ENCODE peak calls at places on chromosomes 1 and 21, in six cellular contexts. One of them, this sample, is unnamed.

GRCh38 chr1:201793306-201793925 is 35.5 kb upstream of the IPO9 start:
- DNase-seq in activated T-cell treated with anti-CD3 and anti-CD28 coated beads, Interleukin-2, amount 50 U/mL, for 72 hours: no peak
- DNase-seq in pons: no peak
- DNase-seq in posterior cingulate gyrus: no peak
- DNase-seq in GM12865: no peak
- DNase-seq in H1: no peak
- DNase-seq in this sample: no peak

GRCh38 chr1:54643736-54644135 is 2.1 kb downstream of the MROH7 start:
- DNase-seq in activated T-cell treated with anti-CD3 and anti-CD28 coated beads, Interleukin-2, amount 50 U/mL, for 72 hours: no peak
- DNase-seq in pons: no peak
- DNase-seq in posterior cingulate gyrus: no peak
- DNase-seq in GM12865: no peak
- DNase-seq in H1: no peak
- DNase-seq in this sample: no peak

GRCh38 chr1:204355913-204356312 is 3.8 kb downstream of the PLEKHA6 start:
- DNase-seq in activated T-cell treated with anti-CD3 and anti-CD28 coated beads, Interleukin-2, amount 50 U/mL, for 72 hours: no peak
- DNase-seq in pons: no peak
- DNase-seq in posterior cingulate gyrus: no peak
- DNase-seq in GM12865: no peak
- DNase-seq in H1: no peak
- DNase-seq in this sample: no peak

GRCh38 chr1:150808134-150808533 is at the start of gene CTSK:
- DNase-seq in activated T-cell treated with anti-CD3 and anti-CD28 coated beads, Interleukin-2, amount 50 U/mL, for 72 hours: no peak
- DNase-seq in pons: no peak
- DNase-seq in posterior cingulate gyrus: no peak
- DNase-seq in GM12865: no peak
- DNase-seq in H1: no peak
- DNase-seq in this sample: no peak

GRCh38 chr1:178282949-178283367 is 189.1 kb downstream of the RASAL2 start:
- DNase-seq in activated T-cell treated with anti-CD3 and anti-CD28 coated beads, Interleukin-2, amount 50 U/mL, for 72 hours: no peak
- DNase-seq in pons: peak; percentile 68
- DNase-seq in posterior cingulate gyrus: no peak
- DNase-seq in GM12865: no peak
- DNase-seq in H1: no peak
- DNase-seq in this sample: peak; percentile 57

GRCh38 chr1:230276401-230276800 is 149.7 kb downstream of the PGBD5 start:
- DNase-seq in activated T-cell treated with anti-CD3 and anti-CD28 coated beads, Interleukin-2, amount 50 U/mL, for 72 hours: no peak
- DNase-seq in pons: no peak
- DNase-seq in posterior cingulate gyrus: no peak
- DNase-seq in GM12865: no peak
- DNase-seq in H1: peak; percentile 62
- DNase-seq in this sample: no peak

GRCh38 chr1:29416825-29417557 is 180.7 kb downstream of the PTPRU start:
- DNase-seq in activated T-cell treated with anti-CD3 and anti-CD28 coated beads, Interleukin-2, amount 50 U/mL, for 72 hours: no peak
- DNase-seq in pons: no peak
- DNase-seq in posterior cingulate gyrus: peak; percentile 18
- DNase-seq in GM12865: no peak
- DNase-seq in H1: peak; percentile 35
- DNase-seq in this sample: no peak

GRCh38 chr1:31207046-31207445 is 32.6 kb downstream of the NKAIN1 start:
- DNase-seq in activated T-cell treated with anti-CD3 and anti-CD28 coated beads, Interleukin-2, amount 50 U/mL, for 72 hours: no peak
- DNase-seq in pons: no peak
- DNase-seq in posterior cingulate gyrus: no peak
- DNase-seq in GM12865: no peak
- DNase-seq in H1: no peak
- DNase-seq in this sample: no peak

GRCh38 chr1:184476187-184476586 is 89.4 kb downstream of the C1orf21 start:
- DNase-seq in activated T-cell treated with anti-CD3 and anti-CD28 coated beads, Interleukin-2, amount 50 U/mL, for 72 hours: no peak
- DNase-seq in pons: no peak
- DNase-seq in posterior cingulate gyrus: no peak
- DNase-seq in GM12865: no peak
- DNase-seq in H1: no peak
- DNase-seq in this sample: no peak

GRCh38 chr21:43984905-43985689 is 27.0 kb upstream of the TRAPPC10 start:
- DNase-seq in activated T-cell treated with anti-CD3 and anti-CD28 coated beads, Interleukin-2, amount 50 U/mL, for 72 hours: no peak
- DNase-seq in pons: no peak
- DNase-seq in posterior cingulate gyrus: no peak
- DNase-seq in GM12865: peak; percentile 22
- DNase-seq in H1: no peak
- DNase-seq in this sample: no peak

GRCh38 chr1:55477953-55478352 is 262.8 kb upstream of the USP24 start:
- DNase-seq in activated T-cell treated with anti-CD3 and anti-CD28 coated beads, Interleukin-2, amount 50 U/mL, for 72 hours: no peak
- DNase-seq in pons: no peak
- DNase-seq in posterior cingulate gyrus: no peak
- DNase-seq in GM12865: no peak
- DNase-seq in H1: no peak
- DNase-seq in this sample: no peak

GRCh38 chr1:77430966-77431735 is 149.3 kb downstream of the AK5 start:
- DNase-seq in activated T-cell treated with anti-CD3 and anti-CD28 coated beads, Interleukin-2, amount 50 U/mL, for 72 hours: no peak
- DNase-seq in pons: no peak
- DNase-seq in posterior cingulate gyrus: no peak
- DNase-seq in GM12865: no peak
- DNase-seq in H1: no peak
- DNase-seq in this sample: no peak

GRCh38 chr1:116178837-116179236 is 67.6 kb downstream of the MAB21L3 start:
- DNase-seq in activated T-cell treated with anti-CD3 and anti-CD28 coated beads, Interleukin-2, amount 50 U/mL, for 72 hours: no peak
- DNase-seq in pons: no peak
- DNase-seq in posterior cingulate gyrus: no peak
- DNase-seq in GM12865: no peak
- DNase-seq in H1: no peak
- DNase-seq in this sample: no peak

GRCh38 chr1:236425031-236425663 is 31.1 kb downstream of the EDARADD start:
- DNase-seq in activated T-cell treated with anti-CD3 and anti-CD28 coated beads, Interleukin-2, amount 50 U/mL, for 72 hours: peak; percentile 35
- DNase-seq in pons: no peak
- DNase-seq in posterior cingulate gyrus: no peak
- DNase-seq in GM12865: peak; percentile 83
- DNase-seq in H1: no peak
- DNase-seq in this sample: no peak

GRCh38 chr1:59767119-59767518 is 47.6 kb upstream of the HOOK1 start:
- DNase-seq in activated T-cell treated with anti-CD3 and anti-CD28 coated beads, Interleukin-2, amount 50 U/mL, for 72 hours: no peak
- DNase-seq in pons: no peak
- DNase-seq in posterior cingulate gyrus: no peak
- DNase-seq in GM12865: no peak
- DNase-seq in H1: no peak
- DNase-seq in this sample: no peak

GRCh38 chr1:10897981-10898728 is 101.7 kb upstream of the CASZ1 start:
- DNase-seq in activated T-cell treated with anti-CD3 and anti-CD28 coated beads, Interleukin-2, amount 50 U/mL, for 72 hours: no peak
- DNase-seq in pons: no peak
- DNase-seq in posterior cingulate gyrus: no peak
- DNase-seq in GM12865: no peak
- DNase-seq in H1: no peak
- DNase-seq in this sample: no peak

GRCh38 chr1:181568736-181569135 is 85.4 kb downstream of the CACNA1E start:
- DNase-seq in activated T-cell treated with anti-CD3 and anti-CD28 coated beads, Interleukin-2, amount 50 U/mL, for 72 hours: no peak
- DNase-seq in pons: no peak
- DNase-seq in posterior cingulate gyrus: no peak
- DNase-seq in GM12865: no peak
- DNase-seq in H1: no peak
- DNase-seq in this sample: no peak

GRCh38 chr1:31771891-31772668 is 7.9 kb upstream of the ADGRB2 start:
- DNase-seq in activated T-cell treated with anti-CD3 and anti-CD28 coated beads, Interleukin-2, amount 50 U/mL, for 72 hours: peak; percentile 52
- DNase-seq in pons: no peak
- DNase-seq in posterior cingulate gyrus: no peak
- DNase-seq in GM12865: no peak
- DNase-seq in H1: no peak
- DNase-seq in this sample: no peak

GRCh38 chr1:6233376-6233775 is 2.4 kb downstream of the ICMT start:
- DNase-seq in activated T-cell treated with anti-CD3 and anti-CD28 coated beads, Interleukin-2, amount 50 U/mL, for 72 hours: no peak
- DNase-seq in pons: no peak
- DNase-seq in posterior cingulate gyrus: no peak
- DNase-seq in GM12865: no peak
- DNase-seq in H1: no peak
- DNase-seq in this sample: no peak

GRCh38 chr1:12454406-12455391 is 163.3 kb downstream of the DHRS3 start:
- DNase-seq in activated T-cell treated with anti-CD3 and anti-CD28 coated beads, Interleukin-2, amount 50 U/mL, for 72 hours: no peak
- DNase-seq in pons: no peak
- DNase-seq in posterior cingulate gyrus: no peak
- DNase-seq in GM12865: no peak
- DNase-seq in H1: no peak
- DNase-seq in this sample: no peak

GRCh38 chr1:65527211-65527610 is 106.7 kb downstream of the LEPR start:
- DNase-seq in activated T-cell treated with anti-CD3 and anti-CD28 coated beads, Interleukin-2, amount 50 U/mL, for 72 hours: no peak
- DNase-seq in pons: no peak
- DNase-seq in posterior cingulate gyrus: no peak
- DNase-seq in GM12865: no peak
- DNase-seq in H1: no peak
- DNase-seq in this sample: no peak

GRCh38 chr1:17866451-17867029 is 111.4 kb downstream of the ACTL8 start:
- DNase-seq in activated T-cell treated with anti-CD3 and anti-CD28 coated beads, Interleukin-2, amount 50 U/mL, for 72 hours: no peak
- DNase-seq in pons: no peak
- DNase-seq in posterior cingulate gyrus: no peak
- DNase-seq in GM12865: no peak
- DNase-seq in H1: no peak
- DNase-seq in this sample: no peak

GRCh38 chr1:10561955-10562354 is 87.2 kb downstream of the PEX14 start:
- DNase-seq in activated T-cell treated with anti-CD3 and anti-CD28 coated beads, Interleukin-2, amount 50 U/mL, for 72 hours: no peak
- DNase-seq in pons: no peak
- DNase-seq in posterior cingulate gyrus: no peak
- DNase-seq in GM12865: no peak
- DNase-seq in H1: no peak
- DNase-seq in this sample: peak; percentile 31

GRCh38 chr1:155537193-155537592 is 25.4 kb downstream of the ASH1L start:
- DNase-seq in activated T-cell treated with anti-CD3 and anti-CD28 coated beads, Interleukin-2, amount 50 U/mL, for 72 hours: no peak
- DNase-seq in pons: no peak
- DNase-seq in posterior cingulate gyrus: no peak
- DNase-seq in GM12865: no peak
- DNase-seq in H1: no peak
- DNase-seq in this sample: no peak

GRCh38 chr21:45544449-45545235 is 2.4 kb upstream of the SLC19A1 start:
- DNase-seq in activated T-cell treated with anti-CD3 and anti-CD28 coated beads, Interleukin-2, amount 50 U/mL, for 72 hours: no peak
- DNase-seq in pons: no peak
- DNase-seq in posterior cingulate gyrus: no peak
- DNase-seq in GM12865: no peak
- DNase-seq in H1: peak; percentile 35
- DNase-seq in this sample: no peak

GRCh38 chr1:14111121-14111520 is 411.1 kb downstream of the PRDM2 start:
- DNase-seq in activated T-cell treated with anti-CD3 and anti-CD28 coated beads, Interleukin-2, amount 50 U/mL, for 72 hours: no peak
- DNase-seq in pons: no peak
- DNase-seq in posterior cingulate gyrus: no peak
- DNase-seq in GM12865: no peak
- DNase-seq in H1: no peak
- DNase-seq in this sample: no peak

GRCh38 chr1:20035114-20035513 is 34.9 kb upstream of the PLA2G5 start:
- DNase-seq in activated T-cell treated with anti-CD3 and anti-CD28 coated beads, Interleukin-2, amount 50 U/mL, for 72 hours: no peak
- DNase-seq in pons: no peak
- DNase-seq in posterior cingulate gyrus: no peak
- DNase-seq in GM12865: no peak
- DNase-seq in H1: no peak
- DNase-seq in this sample: no peak

GRCh38 chr1:244349103-244349531 is 102.6 kb downstream of the ADSS2 start:
- DNase-seq in activated T-cell treated with anti-CD3 and anti-CD28 coated beads, Interleukin-2, amount 50 U/mL, for 72 hours: no peak
- DNase-seq in pons: no peak
- DNase-seq in posterior cingulate gyrus: no peak
- DNase-seq in GM12865: no peak
- DNase-seq in H1: no peak
- DNase-seq in this sample: no peak

GRCh38 chr1:180295999-180296398 is 65.9 kb downstream of the LHX4 start:
- DNase-seq in activated T-cell treated with anti-CD3 and anti-CD28 coated beads, Interleukin-2, amount 50 U/mL, for 72 hours: no peak
- DNase-seq in pons: no peak
- DNase-seq in posterior cingulate gyrus: no peak
- DNase-seq in GM12865: no peak
- DNase-seq in H1: no peak
- DNase-seq in this sample: no peak

GRCh38 chr1:186418503-186418902 is 42.4 kb downstream of the PDC start:
- DNase-seq in activated T-cell treated with anti-CD3 and anti-CD28 coated beads, Interleukin-2, amount 50 U/mL, for 72 hours: no peak
- DNase-seq in pons: no peak
- DNase-seq in posterior cingulate gyrus: no peak
- DNase-seq in GM12865: no peak
- DNase-seq in H1: no peak
- DNase-seq in this sample: no peak

GRCh38 chr1:93579891-93580290 is 101.7 kb downstream of the BCAR3 start:
- DNase-seq in activated T-cell treated with anti-CD3 and anti-CD28 coated beads, Interleukin-2, amount 50 U/mL, for 72 hours: no peak
- DNase-seq in pons: no peak
- DNase-seq in posterior cingulate gyrus: no peak
- DNase-seq in GM12865: no peak
- DNase-seq in H1: peak; percentile 39
- DNase-seq in this sample: no peak

GRCh38 chr21:26170471-26171309 is at the start of gene APP:
- DNase-seq in activated T-cell treated with anti-CD3 and anti-CD28 coated beads, Interleukin-2, amount 50 U/mL, for 72 hours: peak; percentile 95
- DNase-seq in pons: peak; percentile 65
- DNase-seq in posterior cingulate gyrus: peak; percentile 82
- DNase-seq in GM12865: peak; percentile 89
- DNase-seq in H1: peak; percentile 97
- DNase-seq in this sample: peak; percentile 73

GRCh38 chr1:24283326-24284155 is 35.6 kb upstream of the GRHL3 start:
- DNase-seq in activated T-cell treated with anti-CD3 and anti-CD28 coated beads, Interleukin-2, amount 50 U/mL, for 72 hours: no peak
- DNase-seq in pons: no peak
- DNase-seq in posterior cingulate gyrus: no peak
- DNase-seq in GM12865: no peak
- DNase-seq in H1: no peak
- DNase-seq in this sample: no peak

GRCh38 chr1:192489748-192490147 is 85.8 kb upstream of the RGS1 start:
- DNase-seq in activated T-cell treated with anti-CD3 and anti-CD28 coated beads, Interleukin-2, amount 50 U/mL, for 72 hours: no peak
- DNase-seq in pons: no peak
- DNase-seq in posterior cingulate gyrus: no peak
- DNase-seq in GM12865: peak; percentile 19
- DNase-seq in H1: no peak
- DNase-seq in this sample: peak; percentile 56

GRCh38 chr1:243596441-243597183 is 253.4 kb downstream of the AKT3 start:
- DNase-seq in activated T-cell treated with anti-CD3 and anti-CD28 coated beads, Interleukin-2, amount 50 U/mL, for 72 hours: peak; percentile 59
- DNase-seq in pons: no peak
- DNase-seq in posterior cingulate gyrus: no peak
- DNase-seq in GM12865: peak; percentile 86
- DNase-seq in H1: no peak
- DNase-seq in this sample: no peak

GRCh38 chr1:230002164-230002803 is 64.8 kb upstream of the GALNT2 start:
- DNase-seq in activated T-cell treated with anti-CD3 and anti-CD28 coated beads, Interleukin-2, amount 50 U/mL, for 72 hours: no peak
- DNase-seq in pons: peak; percentile 72
- DNase-seq in posterior cingulate gyrus: no peak
- DNase-seq in GM12865: no peak
- DNase-seq in H1: no peak
- DNase-seq in this sample: no peak

GRCh38 chr1:78840447-78841251 is 165.9 kb downstream of the ADGRL4 start:
- DNase-seq in activated T-cell treated with anti-CD3 and anti-CD28 coated beads, Interleukin-2, amount 50 U/mL, for 72 hours: no peak
- DNase-seq in pons: peak; percentile 18
- DNase-seq in posterior cingulate gyrus: no peak
- DNase-seq in GM12865: peak; percentile 11
- DNase-seq in H1: peak; percentile 46
- DNase-seq in this sample: peak; percentile 5

GRCh38 chr1:238186887-238187574 is 296.3 kb upstream of the ZP4 start:
- DNase-seq in activated T-cell treated with anti-CD3 and anti-CD28 coated beads, Interleukin-2, amount 50 U/mL, for 72 hours: no peak
- DNase-seq in pons: no peak
- DNase-seq in posterior cingulate gyrus: no peak
- DNase-seq in GM12865: peak; percentile 4
- DNase-seq in H1: no peak
- DNase-seq in this sample: no peak

This sample was measured in NAMALWA.